ENCODE peak calls at places on chromosomes 7 and 10, in four cellular contexts. M is mesothelial cell of epicardium, F is foreskin fibroblast, U is lower lobe of right lung. I is an unnamed sample.

GRCh38 chr10:18409599-18410397 is 241.6 kb downstream of the NSUN6 start:
- DNase-seq in U (no peak), F (no peak), M (no peak), I (no peak)

GRCh38 chr7:34991938-34992840 is 45.1 kb downstream of the DPY19L1 start:
- DNase-seq in M (no peak), F (peak; percentile 16), U (no peak), I (no peak)

GRCh38 chr10:71156436-71156835 is 55.9 kb upstream of the UNC5B start:
- DNase-seq in M (no peak), F (no peak), U (no peak), I (no peak)

GRCh38 chr7:36278767-36279171 is 110.9 kb upstream of the ANLN start:
- DNase-seq in U (no peak), M (peak; percentile 51), F (peak; percentile 58), I (no peak)

GRCh38 chr10:128576916-128577670 is 450.9 kb upstream of the MKI67 start:
- DNase-seq in F (no peak), U (no peak), M (no peak), I (no peak)

GRCh38 chr10:122140941-122141623 is 130.0 kb upstream of the BTBD16 start:
- DNase-seq in M (no peak), F (peak; percentile 97), U (peak; percentile 80), I (no peak)

GRCh38 chr7:44625899-44626511 is 19.6 kb downstream of the OGDH start:
- DNase-seq in U (no peak), F (no peak), M (no peak), I (no peak)

GRCh38 chr10:121579656-121580055 is 18.6 kb downstream of the FGFR2 start:
- DNase-seq in M (no peak), F (no peak), U (no peak), I (no peak)

GRCh38 chr10:126130291-126130710 is 233.9 kb downstream of the FANK1 start:
- DNase-seq in U (no peak), F (peak; percentile 47), M (no peak), I (no peak)

GRCh38 chr7:130486114-130486962 is 5.5 kb upstream of the MEST start:
- DNase-seq in M (no peak), F (no peak), U (peak; percentile 90), I (peak; percentile 74)

GRCh38 chr10:124354411-124355382 is 64.0 kb downstream of the OAT start:
- DNase-seq in M (no peak), F (peak; percentile 87), U (peak; percentile 70), I (no peak)

GRCh38 chr7:158526531-158526930 is 61.1 kb downstream of the PTPRN2 start:
- DNase-seq in F (no peak), M (no peak), U (no peak), I (no peak)

GRCh38 chr10:127081946-127082345 is 114.4 kb downstream of the INSYN2A start:
- DNase-seq in F (no peak), M (no peak), U (no peak), I (no peak)

GRCh38 chr10:62742447-62743105 is 61.9 kb upstream of the ADO start:
- DNase-seq in F (no peak), M (no peak), U (no peak), I (no peak)

GRCh38 chr7:41005381-41005901 is 697.4 kb downstream of the INHBA start:
- DNase-seq in M (no peak), U (no peak), F (peak; percentile 48), I (no peak)

GRCh38 chr7:139297795-139298194 is 43.3 kb upstream of the FMC1 start:
- DNase-seq in M (no peak), U (no peak), F (no peak), I (no peak)

DNA sequence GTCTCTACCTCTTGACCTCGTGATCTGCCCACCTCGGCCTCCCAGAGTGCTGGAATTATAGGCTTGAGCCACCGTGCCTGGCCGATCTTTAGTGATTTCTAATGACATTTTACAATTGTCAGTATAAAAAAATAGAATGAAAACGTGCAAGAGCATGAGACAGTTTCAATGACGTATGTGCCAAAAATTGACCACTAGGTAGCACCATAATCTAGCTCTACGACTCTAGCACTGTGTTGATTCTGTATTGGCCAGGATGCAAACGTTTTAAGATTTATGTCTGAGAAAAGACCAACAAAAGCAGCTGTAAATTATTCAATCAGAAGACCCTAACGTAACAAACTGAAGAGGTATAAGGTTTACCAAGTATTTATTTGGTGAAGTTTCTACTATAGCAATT is 25.4 kb upstream of the EXOC6 start:
- DNase-seq in F (no peak), M (no peak), U (no peak), I (no peak)
- TF ChIP-seq CTCF in F (no peak), M (no peak), U (peak; percentile 32), I (no peak)

GRCh38 chr10:74923556-74923955 is 97.2 kb downstream of the KAT6B start:
- DNase-seq in U (peak; percentile 56), M (no peak), F (no peak), I (no peak)
- TF ChIP-seq CTCF in U (no peak), M (no peak), F (no peak), I (no peak)

DNA sequence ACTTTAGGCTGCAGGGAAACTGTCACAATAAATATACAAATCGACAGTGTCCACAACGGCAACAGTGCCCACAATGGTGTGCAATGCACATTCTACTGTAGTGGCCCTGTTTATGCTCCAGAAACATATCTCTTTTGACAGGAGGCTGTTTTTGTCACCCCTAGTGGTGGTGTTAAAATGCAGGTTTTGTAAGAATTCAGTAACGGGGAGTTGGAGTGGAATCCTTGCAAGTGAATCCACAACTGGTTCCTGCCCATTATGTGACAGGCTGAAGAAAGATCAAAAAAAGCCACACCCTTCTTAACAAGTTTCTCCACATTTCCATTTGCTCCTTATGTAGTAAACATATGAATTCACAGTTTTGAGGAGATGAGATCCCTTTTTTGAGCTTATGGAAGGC is 58.5 kb downstream of the BEND7 start:
- DNase-seq in F (no peak), U (no peak), M (no peak), I (no peak)
- TF ChIP-seq CTCF in F (peak; percentile 3), U (no peak), M (no peak), I (peak; percentile 25)

GRCh38 chr10:25758041-25758457 is 176.0 kb upstream of the MYO3A start:
- DNase-seq in F (no peak), M (no peak), U (no peak), I (no peak)
- TF ChIP-seq CTCF in F (no peak), M (peak; percentile 59), U (peak; percentile 43), I (peak; percentile 84)

GRCh38 chr10:130193493-130194193 is 57.5 kb downstream of the GLRX3 start:
- DNase-seq in U (no peak), F (no peak), M (no peak), I (no peak)

GRCh38 chr10:130194991-130195645 is 58.9 kb downstream of the GLRX3 start:
- DNase-seq in M (no peak), U (no peak), F (no peak), I (no peak)

GRCh38 chr10:130194194-130194990 is 58.2 kb downstream of the GLRX3 start:
- DNase-seq in F (no peak), M (no peak), U (no peak), I (no peak)

GRCh38 chr10:130195746-130196294 is 59.6 kb downstream of the GLRX3 start:
- DNase-seq in U (no peak), F (no peak), M (no peak), I (no peak)

GRCh38 chr10:130196511-130197487 is 60.6 kb downstream of the GLRX3 start:
- DNase-seq in F (no peak), U (no peak), M (no peak), I (no peak)
- TF ChIP-seq CTCF in F (no peak), U (no peak), M (no peak), I (no peak)

GRCh38 chr10:84089162-84089561 is 50.1 kb upstream of the GHITM start:
- DNase-seq in U (no peak), M (no peak), F (no peak), I (no peak)
- TF ChIP-seq CTCF in U (no peak), M (no peak), F (no peak), I (no peak)

GRCh38 chr7:155862516-155863257 is 50.4 kb upstream of the SHH start:
- DNase-seq in U (no peak), F (no peak), M (no peak), I (no peak)
- TF ChIP-seq CTCF in U (no peak), F (no peak), M (peak; percentile 42), I (peak; percentile 42)

GRCh38 chr10:14325325-14325955 is 5.3 kb downstream of the FRMD4A start:
- DNase-seq in M (no peak), F (no peak), U (peak; percentile 61), I (peak; percentile 18)
- TF ChIP-seq CTCF in M (peak; percentile 23), F (peak; percentile 27), U (peak; percentile 53), I (peak; percentile 59)

I was measured in progenitor cell of endocrine pancreas.